ENCODE peak calls at places on chromosomes 7 and 10, in four cellular contexts. Z is HCT116, M is H1, C is GM12878. J is an unnamed sample.

GRCh38 chr7:158612546-158612945 is 24.9 kb upstream of the PTPRN2 start:
- DNase-seq in Z (no peak), M (no peak), C (no peak), J (no peak)

GRCh38 chr7:124101173-124101768 is 68.4 kb upstream of the TMEM229A start:
- DNase-seq in C (no peak), Z (peak), M (no peak), J (peak)

GRCh38 chr7:14666913-14667312 is 235.6 kb downstream of the DGKB start:
- DNase-seq in C (no peak), M (no peak), Z (no peak), J (no peak)

GRCh38 chr7:191105-192034 is 1.0 kb upstream of the FAM20C start:
- DNase-seq in Z (peak), M (no peak), C (no peak), J (peak)

GRCh38 chr7:43249808-43250145 is 137.3 kb downstream of the HECW1 start:
- DNase-seq in M (no peak), C (no peak), Z (no peak), J (no peak)

GRCh38 chr10:93879273-93879672 is 14.5 kb upstream of the SLC35G1 start:
- DNase-seq in Z (no peak), C (no peak), M (no peak), J (no peak)

GRCh38 chr10:104391150-104391968 is 37.7 kb downstream of the CFAP58 start:
- DNase-seq in Z (peak), M (no peak), C (no peak), J (peak)

GRCh38 chr7:130882396-130882795 is 148.4 kb upstream of the KLF14 start:
- DNase-seq in Z (no peak), C (no peak), M (no peak), J (no peak)

GRCh38 chr7:85025312-85025756 is 161.5 kb downstream of the SEMA3D start:
- DNase-seq in Z (no peak), M (no peak), C (no peak), J (no peak)

GRCh38 chr7:98921608-98922372 is 43.5 kb downstream of the TRRAP start:
- DNase-seq in Z (no peak), C (no peak), M (no peak), J (no peak)

GRCh38 chr7:136259074-136259473 is 281.9 kb upstream of the MTPN start:
- DNase-seq in M (no peak), C (no peak), Z (no peak), J (no peak)

GRCh38 chr7:155860840-155861479 is 48.7 kb upstream of the SHH start:
- DNase-seq in M (no peak), Z (no peak), C (no peak), J (no peak)

GRCh38 chr7:11006271-11006670 is 32.6 kb downstream of the PHF14 start:
- DNase-seq in C (no peak), Z (no peak), M (no peak), J (no peak)

GRCh38 chr10:63825766-63826165 is 304.6 kb downstream of the REEP3 start:
- DNase-seq in C (no peak), M (no peak), Z (no peak), J (no peak)

GRCh38 chr10:124732931-124733536 is 11.1 kb downstream of the FAM53B start:
- DNase-seq in C (peak), Z (no peak), M (no peak), J (no peak)

GRCh38 chr10:62424026-62424425 is 49.9 kb downstream of the ZNF365 start:
- DNase-seq in C (no peak), M (no peak), Z (no peak), J (no peak)

GRCh38 chr7:121079425-121080169 is 91.1 kb downstream of the CPED1 start:
- DNase-seq in C (no peak), M (no peak), Z (no peak), J (peak)

GRCh38 chr10:72812415-72812797 is 81.1 kb upstream of the OIT3 start:
- DNase-seq in M (no peak), C (no peak), Z (no peak), J (no peak)

GRCh38 chr10:72814134-72814790 is 79.3 kb upstream of the OIT3 start:
- DNase-seq in Z (no peak), C (no peak), M (no peak), J (no peak)

GRCh38 chr10:72816565-72816964 is 77.0 kb upstream of the OIT3 start:
- DNase-seq in M (no peak), C (no peak), Z (no peak), J (peak)

GRCh38 chr10:72810976-72811375 is 82.6 kb upstream of the OIT3 start:
- DNase-seq in M (no peak), Z (no peak), C (no peak), J (no peak)

DNA sequence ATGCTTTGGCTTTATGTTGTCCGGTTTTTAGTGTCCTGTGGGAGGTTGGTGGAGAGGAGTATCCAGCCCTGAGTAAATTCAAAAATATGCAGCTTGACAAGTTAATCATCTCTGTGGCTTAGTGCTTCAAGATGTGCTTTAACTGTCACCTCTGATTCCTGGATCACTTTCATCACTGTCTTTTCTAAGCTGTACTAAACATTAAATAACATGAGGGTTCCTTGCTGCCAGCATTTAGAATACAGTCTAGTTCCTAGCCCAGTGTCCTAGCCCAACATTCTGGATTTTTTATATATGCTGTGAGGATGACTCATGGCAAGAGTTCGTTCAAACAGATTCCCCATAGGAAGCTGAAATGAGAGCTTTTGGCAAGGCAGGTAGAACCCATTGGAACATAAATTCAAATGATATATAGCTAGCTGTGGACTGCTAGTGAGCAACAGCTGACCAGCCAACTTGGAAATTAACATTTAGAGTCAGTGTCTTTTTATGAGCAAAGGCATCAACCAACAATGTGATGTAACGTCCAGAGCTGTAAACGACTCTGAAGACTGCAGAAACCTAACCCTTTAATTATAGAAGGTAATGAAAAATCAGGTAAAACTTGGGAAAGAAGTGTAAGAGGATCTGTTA is 80.6 kb upstream of the OIT3 start:
- DNase-seq in C (no peak), Z (peak), M (no peak), J (no peak)
- TF ChIP-seq JUND in C (no peak), Z (peak), M (no peak), J (no peak)

GRCh38 chr10:5545778-5546710 is 21.3 kb downstream of the CALML3 start:
- DNase-seq in M (no peak), C (no peak), Z (no peak), J (no peak)

GRCh38 chr10:5543628-5544027 is 18.9 kb downstream of the CALML3 start:
- DNase-seq in Z (no peak), M (no peak), C (no peak), J (no peak)

GRCh38 chr10:5545426-5545777 is 20.6 kb downstream of the CALML3 start:
- DNase-seq in M (no peak), Z (no peak), C (no peak), J (no peak)

GRCh38 chr10:5544216-5544805 is 19.6 kb downstream of the CALML3 start:
- DNase-seq in M (no peak), Z (no peak), C (no peak), J (no peak)

DNA sequence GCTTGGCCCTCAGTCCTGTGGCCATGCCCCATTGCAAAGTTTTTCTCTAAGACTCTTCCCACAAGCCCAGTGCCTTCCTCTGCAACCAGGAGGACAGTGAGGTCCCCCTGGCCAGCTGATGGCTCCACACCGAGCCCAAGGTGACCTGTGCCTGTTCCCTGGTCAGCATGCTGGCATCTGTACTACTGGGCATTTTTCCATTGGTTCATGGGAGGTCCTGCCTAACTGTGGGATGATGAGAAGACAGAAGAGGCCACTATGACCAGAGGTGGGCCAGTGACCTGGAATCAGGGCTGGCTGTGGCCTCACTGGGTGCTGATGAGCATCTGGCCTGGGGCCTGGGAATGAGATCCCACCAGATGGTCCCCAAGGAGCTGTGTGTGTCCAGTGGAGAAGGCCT is 20.2 kb downstream of the CALML3 start:
- DNase-seq in C (no peak), Z (no peak), M (no peak), J (no peak)
- TF ChIP-seq JUND in C (no peak), Z (no peak), M (no peak), J (no peak)

GRCh38 chr10:90579602-90580242 is 278.1 kb downstream of the HTR7 start:
- DNase-seq in M (peak), Z (peak), C (no peak), J (peak)
- TF ChIP-seq JUND in M (no peak), Z (no peak), C (no peak), J (no peak)

GRCh38 chr10:116836087-116836486 is 13.2 kb upstream of the ENO4 start:
- DNase-seq in Z (no peak), M (peak), C (no peak), J (peak)
- TF ChIP-seq JUND in Z (no peak), M (no peak), C (no peak), J (no peak)

GRCh38 chr10:7409045-7409731 is 1.6 kb downstream of the SFMBT2 start:
- DNase-seq in Z (no peak), M (no peak), C (peak), J (peak)
- TF ChIP-seq JUND in Z (no peak), M (no peak), C (no peak), J (no peak)

DNA sequence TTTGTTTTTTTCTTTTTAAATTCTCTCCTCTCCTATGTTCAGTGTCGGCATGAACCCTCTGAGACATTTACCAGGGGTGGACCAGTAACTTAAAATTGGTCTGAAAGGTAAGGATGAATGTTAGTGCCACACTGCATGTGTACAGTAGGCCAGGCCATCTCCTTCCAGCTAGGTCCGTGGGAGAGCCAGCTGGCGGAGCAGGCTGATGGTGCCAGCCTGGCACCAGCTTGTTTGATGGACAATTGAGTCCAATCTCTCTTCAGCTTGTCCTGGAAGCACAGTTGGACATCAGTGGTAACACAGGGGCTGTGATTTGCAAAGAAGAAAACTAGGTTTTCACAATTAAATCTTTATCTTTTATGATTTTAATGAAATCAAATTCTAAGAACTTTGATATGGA is 136.5 kb downstream of the CNNM2 start:
- DNase-seq in Z (no peak), M (no peak), C (no peak), J (no peak)
- TF ChIP-seq JUND in Z (no peak), M (no peak), C (no peak), J (no peak)

GRCh38 chr7:109986701-109987100 is 1104.2 kb upstream of the LRRN3 start:
- DNase-seq in C (no peak), Z (no peak), M (no peak), J (peak)

GRCh38 chr7:109984726-109985125 is 1106.2 kb upstream of the LRRN3 start:
- DNase-seq in M (no peak), C (no peak), Z (no peak), J (no peak)

DNA sequence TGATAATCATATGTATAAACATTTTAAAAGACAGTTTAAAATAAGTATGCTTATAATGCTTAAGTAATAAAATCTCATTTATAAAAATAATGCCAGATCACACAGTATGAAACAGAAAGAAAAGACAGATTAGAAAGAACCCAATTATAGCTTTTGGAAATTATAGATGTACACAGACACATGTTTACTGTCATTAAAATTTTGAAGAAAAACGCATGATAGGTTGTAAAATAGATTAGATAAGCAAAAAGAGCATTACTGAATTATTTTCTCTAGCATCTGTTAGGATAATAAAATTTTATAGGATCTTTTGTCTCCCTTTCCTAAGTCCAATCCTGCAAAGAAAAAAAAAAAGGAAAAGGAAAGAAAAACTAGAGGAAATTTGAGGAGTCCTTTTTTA is 1107.3 kb upstream of the LRRN3 start:
- DNase-seq in Z (no peak), M (no peak), C (no peak), J (no peak)
- TF ChIP-seq JUND in Z (no peak), M (no peak), C (no peak), J (no peak)

GRCh38 chr10:112250555-112250954 is 32.6 kb upstream of the TECTB start:
- DNase-seq in Z (no peak), M (no peak), C (no peak), J (no peak)
- TF ChIP-seq JUND in Z (peak), M (no peak), C (no peak), J (no peak)

DNA sequence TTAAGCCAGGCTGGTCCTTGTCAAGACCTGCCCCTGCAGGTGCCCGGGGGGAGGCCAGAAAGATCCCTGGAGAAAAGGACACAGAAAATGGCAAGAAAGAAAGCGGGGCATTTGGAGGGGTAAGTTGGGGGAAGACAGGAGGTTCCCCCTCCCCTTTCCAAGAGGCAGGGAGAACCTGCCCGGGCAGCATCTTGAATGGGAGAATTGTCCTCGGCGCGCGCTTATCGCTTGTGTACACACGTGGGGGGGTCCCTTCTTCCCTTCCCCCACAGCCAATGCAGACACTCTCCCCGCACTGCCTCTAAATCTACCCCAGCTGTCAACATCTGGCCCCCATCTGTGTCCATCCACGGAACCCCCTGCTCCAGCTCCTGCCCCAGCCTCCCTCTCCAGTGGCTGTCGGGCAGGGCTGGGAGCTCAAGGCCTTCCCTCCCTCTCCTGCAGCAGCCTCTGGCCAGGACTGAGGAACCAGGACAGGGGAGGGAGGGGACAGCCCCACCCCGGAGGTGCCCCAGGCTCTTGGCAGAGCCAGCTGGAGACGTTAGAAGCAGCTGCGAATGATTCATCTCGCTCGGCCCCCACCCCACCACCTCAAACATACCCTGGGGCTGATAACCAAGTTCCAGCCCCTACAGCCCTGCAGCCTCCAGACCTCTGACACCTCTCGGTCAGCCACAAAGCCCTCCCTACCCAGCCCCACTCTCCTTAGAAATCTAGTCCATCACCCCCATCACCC is 25.3 kb downstream of the EPHB4 start:
- DNase-seq in M (no peak), Z (no peak), C (no peak), J (no peak)
- TF ChIP-seq JUND in M (no peak), Z (peak), C (no peak), J (no peak)

GRCh38 chr10:5478694-5479305 is 20.6 kb downstream of the CALML5 start:
- DNase-seq in Z (no peak), C (no peak), M (no peak), J (no peak)
- TF ChIP-seq JUND in Z (no peak), C (no peak), M (no peak), J (no peak)